ENCODE peak calls at places on chromosomes 11 and 22, in five cellular contexts. T is IMR-90, D is A549, Q is SK-N-SH, G is K562. Y is an unnamed sample.

GRCh38 chr11:128757886-128758612 is 64.2 kb downstream of the FLI1 start:
- DNase-seq in T (no peak), D (no peak), Q (no peak), G (no peak), Y (no peak)

GRCh38 chr11:116725434-116726221 is 47.2 kb downstream of the BUD13 start:
- DNase-seq in T (peak), D (no peak), Q (no peak), G (no peak), Y (no peak)

GRCh38 chr11:97000481-97000880 is 610.7 kb downstream of the JRKL start:
- DNase-seq in T (no peak), D (no peak), Q (no peak), G (no peak), Y (no peak)

GRCh38 chr11:44748606-44749005 is 21.8 kb downstream of the TSPAN18 start:
- DNase-seq in T (no peak), D (no peak), Q (no peak), G (no peak), Y (no peak)

GRCh38 chr22:37777122-37777687 is 30.5 kb upstream of the GCAT start:
- DNase-seq in T (peak), D (no peak), Q (no peak), G (peak), Y (peak)

GRCh38 chr11:124884340-124884739 is 13.3 kb downstream of the ROBO4 start:
- DNase-seq in T (no peak), D (no peak), Q (no peak), G (no peak), Y (no peak)

GRCh38 chr11:73230276-73230875 is 12.3 kb downstream of the P2RY2 start:
- DNase-seq in T (no peak), D (no peak), Q (no peak), G (no peak), Y (no peak)

GRCh38 chr11:11422291-11423128 is 69.5 kb upstream of the CSNK2A3 start:
- DNase-seq in T (no peak), D (no peak), Q (no peak), G (no peak), Y (no peak)

GRCh38 chr11:44264761-44265160 is 45.2 kb downstream of the ALX4 start:
- DNase-seq in T (no peak), D (no peak), Q (no peak), G (no peak), Y (no peak)

DNA sequence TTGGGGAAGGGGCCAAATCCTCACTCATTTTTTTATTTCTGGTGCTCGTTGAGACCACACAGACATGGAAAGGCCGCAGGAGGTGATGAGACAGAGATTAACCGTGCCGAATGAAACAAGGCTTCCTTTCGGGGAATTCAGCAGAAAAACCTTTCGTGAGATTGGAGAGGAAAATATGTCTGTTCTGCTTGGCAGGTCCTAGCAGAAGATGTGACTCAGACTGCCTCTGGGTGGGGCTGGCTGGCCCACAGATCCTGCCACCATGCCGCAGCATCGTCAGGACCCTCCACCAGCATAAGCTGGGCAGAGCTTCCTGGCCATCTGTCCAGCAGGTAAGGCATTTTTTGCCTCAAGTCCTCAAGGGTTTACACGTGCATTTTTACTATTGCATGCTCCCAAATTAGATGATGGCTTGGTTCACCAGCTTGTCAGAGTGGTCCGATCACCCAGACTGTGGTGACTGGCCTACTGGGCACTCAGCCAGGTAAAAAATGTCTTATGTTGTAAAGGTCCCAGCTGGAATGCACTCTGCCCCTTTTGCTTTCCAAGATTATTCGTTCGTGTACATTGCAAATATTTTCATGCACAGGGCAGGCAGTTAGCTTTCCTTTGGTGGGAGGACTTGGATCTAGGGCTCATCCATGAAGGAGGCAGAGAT is 1.5 kb downstream of the DDB2 start:
- DNase-seq in T (peak), D (peak), Q (peak), G (peak), Y (peak)
- TF ChIP-seq SMC3 in T (no peak), D (peak), Q (peak), G (no peak), Y (peak)

GRCh38 chr22:24875862-24876506 is 70.0 kb downstream of the SGSM1 start:
- DNase-seq in T (no peak), D (peak), Q (no peak), G (peak), Y (no peak)
- TF ChIP-seq SMC3 in T (no peak), D (no peak), Q (no peak), G (no peak), Y (no peak)

GRCh38 chr11:7672960-7673723 is at the start of gene CYB5R2:
- DNase-seq in T (peak), D (peak), Q (peak), G (peak), Y (no peak)
- TF ChIP-seq SMC3 in T (no peak), D (no peak), Q (no peak), G (no peak), Y (no peak)

GRCh38 chr11:62752177-62752785 is 1.7 kb downstream of the ZBTB3 start:
- DNase-seq in T (no peak), D (no peak), Q (no peak), G (no peak), Y (no peak)

GRCh38 chr11:62753736-62754603 is at the start of gene ZBTB3:
- DNase-seq in T (peak), D (peak), Q (peak), G (peak), Y (peak)

GRCh38 chr11:62757846-62758788 is 3.3 kb upstream of the POLR2G start:
- DNase-seq in T (no peak), D (no peak), Q (no peak), G (no peak), Y (no peak)

GRCh38 chr11:62755086-62755615 is 1.2 kb upstream of the ZBTB3 start:
- DNase-seq in T (no peak), D (no peak), Q (no peak), G (no peak), Y (peak)

GRCh38 chr11:62752994-62753735 is 795 bp downstream of the ZBTB3 start:
- DNase-seq in T (no peak), D (no peak), Q (no peak), G (no peak), Y (no peak)
- TF ChIP-seq SMC3 in T (no peak), D (no peak), Q (no peak), G (no peak), Y (no peak)

DNA sequence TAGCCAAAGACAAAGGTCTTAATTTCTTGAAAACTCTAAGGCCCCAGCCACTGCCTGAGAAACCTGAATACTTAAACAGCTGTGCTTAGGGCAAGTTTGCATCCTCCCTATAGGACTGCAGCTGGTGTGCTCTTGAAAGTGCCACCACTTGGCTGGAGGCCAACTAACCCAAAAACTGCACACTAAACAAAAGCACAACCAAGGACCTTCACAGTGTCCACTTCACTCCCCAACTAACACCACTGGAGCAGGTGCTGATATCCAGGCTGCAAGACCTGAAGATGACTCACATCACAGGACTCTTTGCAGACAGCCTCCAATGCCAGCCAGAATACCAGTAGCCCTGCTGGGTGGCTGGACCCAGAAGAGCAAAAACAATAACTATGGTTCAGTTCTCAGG is 357.7 kb upstream of the ARHGAP42 start:
- DNase-seq in T (no peak), D (no peak), Q (no peak), G (no peak), Y (no peak)
- TF ChIP-seq SMC3 in T (no peak), D (no peak), Q (no peak), G (no peak), Y (no peak)

GRCh38 chr11:446886-447285 is 3.2 kb upstream of the PTDSS2 start:
- DNase-seq in T (no peak), D (no peak), Q (no peak), G (no peak), Y (no peak)
- TF ChIP-seq SMC3 in T (no peak), D (no peak), Q (no peak), G (no peak), Y (no peak)

DNA sequence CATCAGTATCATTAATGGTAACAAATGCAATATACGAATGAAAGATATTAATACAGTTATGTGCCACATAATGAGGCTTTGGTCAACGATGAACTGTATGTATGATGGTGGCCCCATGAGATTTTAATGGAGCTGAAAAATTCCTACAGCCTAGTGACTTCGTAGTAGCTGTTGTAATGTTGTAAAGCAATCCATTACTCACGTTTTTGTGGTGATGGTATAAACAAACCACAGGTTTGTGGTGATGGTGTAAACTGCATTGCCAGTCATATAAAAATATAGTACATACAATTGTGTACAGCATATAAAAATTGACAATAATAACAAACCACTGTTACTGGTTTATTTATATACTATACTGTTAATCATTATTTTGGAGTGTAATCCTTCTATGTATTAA is 27.4 kb upstream of the GRIA4 start:
- DNase-seq in T (no peak), D (no peak), Q (no peak), G (no peak), Y (no peak)
- TF ChIP-seq SMC3 in T (no peak), D (no peak), Q (no peak), G (no peak), Y (no peak)

GRCh38 chr22:46090631-46091201 is 59.6 kb upstream of the PPARA start:
- DNase-seq in T (peak), D (no peak), Q (no peak), G (no peak), Y (no peak)
- TF ChIP-seq SMC3 in T (no peak), D (no peak), Q (no peak), G (no peak), Y (no peak)

DNA sequence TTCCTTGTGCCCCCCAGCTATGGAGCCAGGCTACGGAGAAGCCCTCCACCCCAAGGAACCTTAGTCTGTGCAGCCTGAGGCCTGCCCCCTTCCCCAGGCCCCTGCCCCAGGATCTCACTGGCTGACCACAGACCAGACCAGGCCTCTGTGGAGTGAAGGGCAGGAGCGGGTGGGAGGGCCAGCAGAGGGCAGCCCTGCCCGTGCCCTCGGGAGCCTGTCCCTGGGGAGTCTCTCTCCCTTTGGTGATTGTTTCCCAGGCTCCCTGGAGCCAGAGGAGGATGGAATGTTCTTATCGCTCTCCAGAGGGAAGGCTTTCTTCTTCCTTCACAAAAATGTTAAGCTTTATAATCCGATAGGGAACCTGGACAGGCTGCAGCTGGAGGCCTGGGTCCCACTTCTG is 455.3 kb downstream of the SOX6 start:
- DNase-seq in T (no peak), D (no peak), Q (no peak), G (no peak), Y (peak)
- TF ChIP-seq SMC3 in T (no peak), D (no peak), Q (no peak), G (no peak), Y (peak)